ENCODE peak calls at places on chromosomes 2 and 18, in six cellular contexts. L is HepG2, X is H1, I is K562, V is GM12878, M is HCT116. K is an unnamed sample. For H3K27me3, the result is how much of the 10 kb centered on the place peaks cover.

GRCh38 chr2:238378230-238379095 is 48.3 kb upstream of the ASB1 start:
- DNase-seq in I (no peak), V (no peak), X (no peak), L (no peak), M (no peak), K (no peak)

GRCh38 chr2:212005077-212005671 is 533.4 kb downstream of the ERBB4 start:
- DNase-seq in L (peak), V (no peak), M (peak), X (peak), I (peak), K (peak)

GRCh38 chr2:234463626-234464290 is 33.1 kb downstream of the ARL4C start:
- DNase-seq in M (no peak), I (no peak), V (no peak), X (no peak), L (no peak), K (no peak)

GRCh38 chr2:235300368-235301201 is 193.3 kb upstream of the AGAP1 start:
- DNase-seq in X (no peak), I (no peak), L (no peak), V (no peak), M (no peak), K (no peak)

GRCh38 chr2:179860255-179861026 is 971 bp downstream of the ZNF385B start:
- DNase-seq in X (peak), L (no peak), I (no peak), V (no peak), M (no peak), K (no peak)

GRCh38 chr2:69781321-69782248 is 39.7 kb downstream of the ANXA4 start:
- DNase-seq in I (no peak), V (no peak), X (peak), L (peak), M (no peak), K (no peak)

GRCh38 chr2:238265605-238266004 is 22.8 kb downstream of the PER2 start:
- DNase-seq in X (no peak), L (no peak), V (no peak), I (no peak), M (no peak), K (no peak)

GRCh38 chr2:71935291-71935848 is 212.3 kb downstream of the CYP26B1 start:
- DNase-seq in V (no peak), L (no peak), I (no peak), X (peak), M (no peak), K (no peak)

GRCh38 chr2:222959358-222959757 is 92.6 kb upstream of the KCNE4 start:
- DNase-seq in M (peak), V (no peak), I (no peak), X (no peak), L (peak), K (peak)

GRCh38 chr18:79439201-79440023 is 43.7 kb downstream of the NFATC1 start:
- DNase-seq in X (no peak), L (no peak), I (peak), M (no peak), V (no peak), K (no peak)

GRCh38 chr2:237888389-237888788 is 29.0 kb downstream of the RAMP1 start:
- DNase-seq in V (no peak), I (no peak), X (no peak), M (no peak), L (peak), K (no peak)

GRCh38 chr2:113203217-113203530 is 29.4 kb downstream of the PSD4 start:
- DNase-seq in X (no peak), L (no peak), V (no peak), M (no peak), I (no peak), K (no peak)

GRCh38 chr2:191927319-191927867 is 80.5 kb upstream of the CAVIN2 start:
- DNase-seq in X (no peak), I (peak), M (peak), V (no peak), L (no peak), K (peak)

GRCh38 chr2:1866402-1867091 is 122.2 kb upstream of the PXDN start:
- DNase-seq in L (no peak), X (no peak), V (no peak), I (no peak), M (no peak), K (no peak)

GRCh38 chr2:152036611-152037469 is 62.0 kb downstream of the CACNB4 start:
- DNase-seq in M (peak), I (peak), L (peak), V (no peak), X (peak), K (peak)

GRCh38 chr2:111017909-111018308 is 102.8 kb upstream of the BCL2L11 start:
- DNase-seq in L (no peak), V (no peak), M (no peak), X (no peak), I (no peak), K (no peak)

GRCh38 chr18:32368170-32368569 is 102.5 kb downstream of the GAREM1 start:
- DNase-seq in X (no peak), V (no peak), L (no peak), I (no peak), M (no peak), K (no peak)

GRCh38 chr18:30440351-30440750 is 602.2 kb downstream of the DSC3 start:
- DNase-seq in X (no peak), I (no peak), V (no peak), M (no peak), L (no peak), K (no peak)

GRCh38 chr2:105576440-105577241 is 168.1 kb upstream of the NCK2 start:
- DNase-seq in M (peak), V (no peak), I (peak), L (peak), X (peak), K (peak)

GRCh38 chr2:96099861-96100798 is 16.2 kb downstream of the ADRA2B start:
- DNase-seq in I (no peak), M (no peak), V (no peak), X (peak), L (no peak), K (no peak)
- TF ChIP-seq ZNF274 in I (no peak), M (no peak), V (no peak), X (no peak), L (no peak), K (no peak)

DNA sequence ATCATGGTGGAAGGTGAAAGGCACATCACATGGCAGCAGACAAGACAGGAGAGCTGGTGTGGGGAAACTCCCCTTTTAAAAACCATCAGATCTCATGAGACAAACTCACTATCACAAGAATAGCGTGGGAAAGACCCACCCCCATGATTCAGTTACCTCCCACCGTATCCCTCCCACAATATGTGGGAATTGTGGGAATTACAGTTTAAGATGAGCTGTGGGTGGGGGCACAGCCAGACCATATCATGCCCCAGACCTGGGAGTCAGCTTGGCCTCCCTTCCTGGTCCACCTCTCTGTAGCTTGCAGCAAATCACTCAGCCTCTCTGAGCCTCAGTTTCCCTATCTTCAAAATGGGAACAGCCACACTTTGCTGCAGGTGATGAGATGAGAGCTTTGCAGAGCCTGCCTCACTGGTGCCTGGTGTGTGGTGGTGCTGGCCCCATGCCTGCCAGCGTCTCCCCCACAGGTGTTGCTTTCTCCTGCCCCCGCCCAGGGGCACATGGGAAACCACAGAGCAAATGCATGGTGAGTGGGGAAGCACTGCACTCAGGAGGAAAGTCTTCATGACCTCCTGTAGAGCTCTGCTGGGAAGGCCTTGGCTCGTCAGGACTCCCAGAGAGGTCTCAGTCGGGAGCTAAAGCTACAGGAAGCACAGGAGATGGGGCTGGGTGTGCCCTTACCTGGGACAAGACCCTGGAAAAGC is 31.2 kb downstream of the GREB1 start:
- DNase-seq in X (no peak), L (no peak), M (no peak), V (no peak), I (no peak), K (no peak)
- H3K27me3 ChIP-seq in X (under half), L (under half), M (under half), V (under half), I (half or more), K (under half)

GRCh38 chr18:65610939-65611338 is 139.9 kb upstream of the CDH7 start:
- DNase-seq in X (no peak), I (no peak), M (no peak), V (no peak), L (no peak), K (peak)
- TF ChIP-seq ZNF274 in X (no peak), I (no peak), M (no peak), V (no peak), L (no peak), K (no peak)

GRCh38 chr2:170712653-170713279 is 2.4 kb upstream of the SP5 start:
- DNase-seq in L (no peak), X (peak), V (no peak), M (no peak), I (no peak), K (no peak)
- H3K27me3 ChIP-seq in L (under half), X (half or more), V (under half), M (under half), I (under half), K (under half)